ENCODE peak calls at places on chromosome 4, in eight cellular contexts. H, L, O, U, V, F, W and I are unnamed samples.

GRCh38 chr4:80133240-80133783 is 60.3 kb upstream of the ANTXR2 start:
- DNase-seq in V (no peak), H (no peak), W (no peak), U (no peak), L (no peak), O (no peak), F (no peak), I (no peak)

GRCh38 chr4:112916868-112917267 is 132.6 kb upstream of the ANK2 start:
- DNase-seq in F (no peak), H (no peak), O (no peak), L (peak), V (no peak), U (no peak), W (no peak), I (no peak)

GRCh38 chr4:188822698-188823097 is 683.5 kb downstream of the TRIML1 start:
- DNase-seq in F (no peak), H (no peak), O (no peak), L (no peak), V (no peak), U (no peak), W (no peak), I (no peak)

GRCh38 chr4:122700178-122700725 is 32.3 kb upstream of the BBS12 start:
- DNase-seq in F (no peak), O (no peak), L (no peak), H (peak), W (peak), V (no peak), U (no peak), I (peak)

GRCh38 chr4:40552536-40552935 is 77.1 kb downstream of the RBM47 start:
- DNase-seq in H (no peak), O (no peak), F (no peak), V (no peak), L (no peak), W (no peak), U (no peak), I (no peak)

GRCh38 chr4:147085796-147086195 is 140.1 kb upstream of the TTC29 start:
- DNase-seq in H (no peak), W (no peak), V (no peak), O (no peak), L (peak), U (no peak), F (no peak), I (no peak)

GRCh38 chr4:100095729-100096595 is 94.3 kb downstream of the DDIT4L start:
- DNase-seq in F (peak), L (peak), V (peak), U (peak), H (peak), O (no peak), W (peak), I (peak)

GRCh38 chr4:25030283-25031076 is at the start of gene LGI2:
- DNase-seq in F (no peak), O (no peak), H (peak), L (peak), W (peak), V (peak), U (peak), I (peak)

GRCh38 chr4:118865091-118865708 is 23.5 kb upstream of the SYNPO2 start:
- DNase-seq in O (no peak), F (peak), V (peak), L (peak), U (no peak), W (peak), H (no peak), I (no peak)

GRCh38 chr4:7831330-7831729 is 108.3 kb downstream of the AFAP1 start:
- DNase-seq in U (no peak), H (peak), V (no peak), O (peak), W (no peak), L (peak), F (peak), I (no peak)

GRCh38 chr4:153176938-153177337 is 27.3 kb upstream of the TRIM2 start:
- DNase-seq in L (no peak), W (no peak), F (no peak), O (no peak), U (no peak), H (no peak), V (no peak), I (no peak)

GRCh38 chr4:7244343-7244680 is 52.0 kb downstream of the SORCS2 start:
- DNase-seq in U (no peak), O (no peak), W (no peak), F (no peak), H (no peak), L (no peak), V (no peak), I (no peak)

GRCh38 chr4:2515835-2516550 is 20.5 kb upstream of the FAM193A start:
- DNase-seq in L (no peak), O (no peak), H (peak), U (peak), F (no peak), W (no peak), V (no peak), I (peak)

GRCh38 chr4:140726776-140727500 is 29.2 kb downstream of the TBC1D9 start:
- DNase-seq in H (no peak), V (no peak), O (no peak), U (no peak), F (peak), L (no peak), W (no peak), I (no peak)

GRCh38 chr4:133162941-133163340 is 13.8 kb downstream of the PCDH10 start:
- DNase-seq in U (no peak), O (no peak), V (no peak), F (no peak), L (no peak), W (no peak), H (no peak), I (no peak)

GRCh38 chr4:118942465-118942864 is 53.8 kb downstream of the SYNPO2 start:
- DNase-seq in W (peak), F (no peak), U (peak), H (no peak), O (no peak), L (no peak), V (no peak), I (no peak)

GRCh38 chr4:45869199-45869598 is 254.7 kb downstream of the GABRG1 start:
- DNase-seq in W (no peak), V (no peak), O (no peak), F (no peak), H (no peak), U (no peak), L (no peak), I (no peak)

GRCh38 chr4:25019501-25019900 is 11.2 kb downstream of the LGI2 start:
- DNase-seq in F (no peak), U (no peak), L (no peak), H (no peak), V (no peak), O (no peak), W (no peak), I (no peak)

GRCh38 chr4:24855741-24856140 is 57.1 kb downstream of the CCDC149 start:
- DNase-seq in L (peak), H (no peak), F (no peak), W (no peak), U (no peak), O (no peak), V (no peak), I (no peak)

GRCh38 chr4:120066182-120066524 is 495 bp downstream of the MAD2L1 start:
- DNase-seq in V (no peak), W (no peak), O (no peak), U (no peak), H (peak), F (no peak), L (no peak), I (no peak)

GRCh38 chr4:88857588-88857987 is 160.0 kb upstream of the NAP1L5 start:
- DNase-seq in U (no peak), H (no peak), F (no peak), W (no peak), L (no peak), V (no peak), O (no peak), I (no peak)

GRCh38 chr4:168483786-168484185 is 3.5 kb upstream of the DDX60L start:
- DNase-seq in L (peak), W (no peak), F (no peak), H (no peak), V (no peak), U (no peak), O (no peak), I (no peak)

GRCh38 chr4:121053601-121054143 is 18.7 kb downstream of the NDNF start:
- DNase-seq in V (no peak), O (no peak), U (no peak), L (peak), W (no peak), H (no peak), F (no peak), I (peak)